ENCODE peak calls at places on chromosomes 11 and 22, in eight cellular contexts. E is RPMI7951; T is amygdala; G is activated CD8-positive, alpha-beta memory T cell treated with anti-CD3 and anti-CD28 coated beads for 24 hours; N is cardiac fibroblast; B is COLO829; U is GM12892; F is naive thymus-derived CD4-positive, alpha-beta T cell. P is an unnamed sample.

GRCh38 chr22:28222066-28222465 is 303.0 kb upstream of the PITPNB start:
- DNase-seq in N (no peak), E (no peak), G (no peak), U (no peak), B (no peak), F (no peak), T (no peak), P (no peak)

GRCh38 chr11:16899708-16900107 is 114.5 kb downstream of the PLEKHA7 start:
- DNase-seq in U (no peak), T (no peak), E (no peak), G (no peak), N (no peak), F (no peak), B (no peak), P (no peak)

GRCh38 chr11:78420796-78421209 is 3.2 kb upstream of the GAB2 start:
- DNase-seq in T (no peak), E (peak; percentile 14), B (no peak), U (no peak), F (no peak), N (peak; percentile 58), G (peak; percentile 74), P (peak; percentile 47)

GRCh38 chr11:67656278-67656922 is 5.9 kb upstream of the ACY3 start:
- DNase-seq in E (no peak), F (no peak), G (peak; percentile 17), B (peak; percentile 18), N (peak; percentile 19), U (peak; percentile 14), T (no peak), P (no peak)

GRCh38 chr11:128559496-128560103 is 27.8 kb downstream of the ETS1 start:
- DNase-seq in U (no peak), T (no peak), G (no peak), E (no peak), F (no peak), B (no peak), N (no peak), P (no peak)

GRCh38 chr11:75233688-75234295 is 6.8 kb upstream of the TPBGL start:
- DNase-seq in N (peak; percentile 74), U (no peak), T (no peak), B (peak; percentile 50), G (peak; percentile 53), F (no peak), E (peak; percentile 57), P (peak; percentile 81)

GRCh38 chr11:15208570-15209222 is 94.0 kb downstream of the INSC start:
- DNase-seq in B (peak; percentile 79), U (peak; percentile 69), G (peak; percentile 90), F (peak; percentile 33), E (no peak), N (peak; percentile 73), T (peak; percentile 31), P (peak; percentile 89)

GRCh38 chr11:86727105-86727504 is 54.7 kb upstream of the ME3 start:
- DNase-seq in B (no peak), F (no peak), N (no peak), T (no peak), U (no peak), E (no peak), G (no peak), P (no peak)

GRCh38 chr22:36296690-36297089 is 43.8 kb downstream of the APOL1 start:
- DNase-seq in U (no peak), G (no peak), F (no peak), E (no peak), B (no peak), T (no peak), N (no peak), P (no peak)

GRCh38 chr22:22720201-22720723 is 75.8 kb downstream of the GGTLC2 start:
- DNase-seq in T (no peak), F (no peak), B (peak; percentile 56), E (peak; percentile 38), N (peak; percentile 76), G (peak; percentile 77), U (peak; percentile 33), P (peak; percentile 41)

GRCh38 chr11:11787305-11788066 is 54.3 kb upstream of the USP47 start:
- DNase-seq in N (peak; percentile 81), B (peak; percentile 59), F (peak; percentile 34), G (peak; percentile 84), U (no peak), T (peak; percentile 40), E (peak; percentile 57), P (peak; percentile 87)

GRCh38 chr11:116500002-116500832 is 272.6 kb downstream of the BUD13 start:
- DNase-seq in E (no peak), F (no peak), G (peak; percentile 37), T (no peak), B (no peak), N (no peak), U (no peak), P (no peak)

GRCh38 chr11:61011239-61011870 is 39.9 kb downstream of the CD6 start:
- DNase-seq in T (no peak), N (no peak), B (no peak), G (no peak), E (no peak), F (no peak), U (no peak), P (no peak)

GRCh38 chr11:116930177-116930576 is 92.8 kb upstream of the APOA1 start:
- DNase-seq in E (no peak), U (no peak), G (no peak), N (peak; percentile 28), B (no peak), T (no peak), F (peak; percentile 40), P (peak; percentile 10)

GRCh38 chr11:130188585-130189347 is 29.2 kb downstream of the ST14 start:
- DNase-seq in N (no peak), F (no peak), U (no peak), B (no peak), T (no peak), E (no peak), G (no peak), P (no peak)

GRCh38 chr11:110207089-110207488 is 89.3 kb downstream of the RDX start:
- DNase-seq in T (no peak), E (no peak), G (no peak), U (no peak), N (no peak), F (no peak), B (no peak), P (no peak)

GRCh38 chr11:44004452-44004833 is 43.3 kb upstream of the ACCSL start:
- DNase-seq in B (no peak), T (no peak), N (no peak), F (no peak), G (no peak), U (no peak), E (no peak), P (no peak)

GRCh38 chr22:32378703-32379272 is 21.1 kb downstream of the RFPL3 start:
- DNase-seq in E (peak; percentile 51), F (no peak), T (peak; percentile 14), N (peak; percentile 41), U (no peak), G (no peak), B (peak; percentile 69), P (peak; percentile 38)